ENCODE peak calls at places on chromosome 3, in seven cellular contexts. V is HFF-Myc; L is neural progenitor cell; T is activated CD8-positive, alpha-beta memory T cell treated with anti-CD3 and anti-CD28 coated beads, Interleukin-2, amount 50 U/mL, for 48 hours; R is pancreas; G is CD4-positive, CD25-positive, alpha-beta regulatory T cell; Q is T-helper 9 cell. P is an unnamed sample.

GRCh38 chr3:61237858-61238257 is 13.4 kb downstream of the FHIT start:
- DNase-seq in V (no peak), L (no peak), T (no peak), R (no peak), G (no peak), Q (no peak), P (no peak)

GRCh38 chr3:43503067-43503728 is 118.6 kb downstream of the ANO10 start:
- DNase-seq in V (no peak), L (peak; percentile 31), T (no peak), R (no peak), G (peak; percentile 64), Q (no peak), P (no peak)

GRCh38 chr3:132549890-132550578 is 47.0 kb upstream of the ACKR4 start:
- DNase-seq in V (no peak), L (no peak), T (no peak), R (no peak), G (peak; percentile 27), Q (no peak), P (no peak)

GRCh38 chr3:24004171-24004938 is 59.3 kb downstream of the NR1D2 start:
- DNase-seq in V (no peak), L (no peak), T (no peak), R (no peak), G (peak; percentile 37), Q (no peak), P (no peak)

GRCh38 chr3:184584001-184584891 is 22.7 kb downstream of the EPHB3 start:
- DNase-seq in V (no peak), L (peak; percentile 69), T (no peak), R (no peak), G (no peak), Q (no peak), P (no peak)

GRCh38 chr3:55570361-55570760 is 83.3 kb upstream of the WNT5A start:
- DNase-seq in V (no peak), L (no peak), T (no peak), R (no peak), G (no peak), Q (no peak), P (no peak)

GRCh38 chr3:19399836-19400235 is 251.5 kb downstream of the KCNH8 start:
- DNase-seq in V (no peak), L (no peak), T (no peak), R (no peak), G (no peak), Q (no peak), P (no peak)

GRCh38 chr3:72595376-72595775 is 252.9 kb downstream of the SHQ1 start:
- DNase-seq in V (no peak), L (no peak), T (no peak), R (no peak), G (no peak), Q (no peak), P (no peak)

GRCh38 chr3:156483961-156484787 is 70.7 kb downstream of the SSR3 start:
- DNase-seq in V (peak; percentile 58), L (no peak), T (peak; percentile 53), R (no peak), G (peak; percentile 91), Q (peak; percentile 13), P (peak; percentile 46)

GRCh38 chr3:126742057-126742456 is 38.0 kb downstream of the CHCHD6 start:
- DNase-seq in V (no peak), L (no peak), T (no peak), R (no peak), G (no peak), Q (no peak), P (no peak)

GRCh38 chr3:183131735-183132134 is 30.8 kb downstream of the LAMP3 start:
- DNase-seq in V (no peak), L (no peak), T (no peak), R (no peak), G (no peak), Q (no peak), P (no peak)

GRCh38 chr3:62255758-62256157 is 117.6 kb downstream of the FEZF2 start:
- DNase-seq in V (no peak), L (no peak), T (no peak), R (no peak), G (no peak), Q (no peak), P (no peak)

GRCh38 chr3:40713306-40713705 is 188.5 kb downstream of the ZNF621 start:
- DNase-seq in V (no peak), L (no peak), T (no peak), R (no peak), G (no peak), Q (no peak), P (no peak)

GRCh38 chr3:169246158-169246557 is 417.4 kb downstream of the MECOM start:
- DNase-seq in V (no peak), L (no peak), T (no peak), R (no peak), G (no peak), Q (no peak), P (no peak)

GRCh38 chr3:43736558-43736995 is 45.8 kb downstream of the ABHD5 start:
- DNase-seq in V (peak; percentile 41), L (no peak), T (no peak), R (no peak), G (no peak), Q (no peak), P (no peak)

GRCh38 chr3:169323580-169324453 is 339.7 kb downstream of the MECOM start:
- DNase-seq in V (no peak), L (no peak), T (no peak), R (no peak), G (no peak), Q (no peak), P (no peak)

GRCh38 chr3:127671523-127672428 is 976 bp upstream of the ABTB1 start:
- DNase-seq in V (no peak), L (peak; percentile 23), T (peak; percentile 76), R (peak; percentile 54), G (peak; percentile 54), Q (no peak), P (peak; percentile 45)

GRCh38 chr3:134601539-134602439 is 49.0 kb downstream of the KY start:
- DNase-seq in V (no peak), L (peak; percentile 98), T (no peak), R (no peak), G (no peak), Q (no peak), P (no peak)

GRCh38 chr3:13359916-13360315 is 60.2 kb downstream of the NUP210 start:
- DNase-seq in V (no peak), L (no peak), T (no peak), R (no peak), G (no peak), Q (no peak), P (no peak)

GRCh38 chr3:81758275-81758674 is 3.2 kb downstream of the GBE1 start:
- DNase-seq in V (peak; percentile 41), L (no peak), T (no peak), R (no peak), G (no peak), Q (no peak), P (no peak)

GRCh38 chr3:62110801-62111200 is 262.5 kb downstream of the FEZF2 start:
- DNase-seq in V (no peak), L (peak; percentile 30), T (no peak), R (no peak), G (no peak), Q (no peak), P (no peak)

GRCh38 chr3:79661866-79662265 is 105.9 kb downstream of the ROBO1 start:
- DNase-seq in V (no peak), L (no peak), T (no peak), R (no peak), G (no peak), Q (no peak), P (no peak)

GRCh38 chr3:151278223-151278622 is at the start of gene P2RY14:
- DNase-seq in V (no peak), L (no peak), T (no peak), R (no peak), G (no peak), Q (no peak), P (no peak)

GRCh38 chr3:14922863-14923262 is 24.5 kb upstream of the NR2C2 start:
- DNase-seq in V (no peak), L (no peak), T (no peak), R (no peak), G (no peak), Q (no peak), P (no peak)

GRCh38 chr3:139520028-139520737 is 19.4 kb downstream of the RBP1 start:
- DNase-seq in V (no peak), L (no peak), T (peak; percentile 64), R (no peak), G (peak; percentile 7), Q (no peak), P (no peak)

GRCh38 chr3:43055806-43056770 is 49.8 kb downstream of the POMGNT2 start:
- DNase-seq in V (no peak), L (no peak), T (no peak), R (no peak), G (no peak), Q (no peak), P (no peak)

GRCh38 chr3:103609472-103609871 is 1174.7 kb downstream of the ZPLD1 start:
- DNase-seq in V (no peak), L (no peak), T (no peak), R (no peak), G (no peak), Q (no peak), P (no peak)

GRCh38 chr3:58502832-58503231 is 10.9 kb downstream of the KCTD6 start:
- DNase-seq in V (no peak), L (no peak), T (no peak), R (no peak), G (no peak), Q (no peak), P (no peak)

GRCh38 chr3:33064929-33065328 is 32.0 kb downstream of the GLB1 start:
- DNase-seq in V (no peak), L (no peak), T (no peak), R (no peak), G (peak; percentile 75), Q (no peak), P (no peak)

GRCh38 chr3:122929576-122930365 is 97.8 kb downstream of the SEMA5B start:
- DNase-seq in V (no peak), L (no peak), T (no peak), R (no peak), G (no peak), Q (no peak), P (no peak)

GRCh38 chr3:32421991-32422859 is 30.6 kb downstream of the CMTM7 start:
- DNase-seq in V (peak; percentile 38), L (no peak), T (no peak), R (peak; percentile 99), G (no peak), Q (no peak), P (peak; percentile 78)

P was measured in uterus.